ENCODE peak calls at places on chromosomes 13 and 19, in nine cellular contexts. P is cardiac muscle cell, B is fibroblast of pulmonary artery, H is PC-3, R is brain microvascular endothelial cell, Q is right lobe of liver, L is A549, I is astrocyte of the spinal cord, U is cardiac fibroblast. F is an unnamed sample.

GRCh38 chr13:76641056-76641455 is 245.1 kb downstream of the KCTD12 start:
- DNase-seq in L (no peak), B (peak), U (peak), Q (no peak), H (no peak), P (no peak), R (no peak), I (peak), F (no peak)

GRCh38 chr13:28826368-28826767 is 6.2 kb downstream of the MTUS2 start:
- DNase-seq in B (no peak), Q (no peak), I (no peak), U (no peak), R (no peak), H (no peak), P (no peak), L (no peak), F (no peak)

GRCh38 chr13:29835280-29836061 is 14.9 kb downstream of the UBL3 start:
- DNase-seq in H (no peak), P (no peak), U (no peak), R (no peak), I (no peak), Q (no peak), L (no peak), B (no peak), F (no peak)

GRCh38 chr19:33048806-33049676 is 15.6 kb downstream of the RHPN2 start:
- DNase-seq in I (no peak), H (peak), Q (no peak), P (peak), R (no peak), B (peak), U (peak), L (no peak), F (no peak)

GRCh38 chr13:97434417-97435296 is 688 bp downstream of the RAP2A start:
- DNase-seq in P (peak), U (peak), B (peak), L (peak), R (peak), H (peak), I (peak), Q (peak), F (peak)

GRCh38 chr19:46392252-46392801 is 21.0 kb downstream of the CCDC8 start:
- DNase-seq in Q (peak), I (no peak), R (peak), H (no peak), U (peak), P (no peak), L (no peak), B (peak), F (no peak)

GRCh38 chr13:108346376-108346775 is 76.9 kb downstream of the TNFSF13B start:
- DNase-seq in B (no peak), I (no peak), P (no peak), L (no peak), R (no peak), Q (no peak), H (no peak), U (no peak), F (no peak)

GRCh38 chr13:87122551-87122950 is 548.6 kb upstream of the SLITRK5 start:
- DNase-seq in U (no peak), I (peak), B (peak), H (peak), R (peak), L (no peak), Q (no peak), P (no peak), F (no peak)

GRCh38 chr13:112158961-112159360 is 92.0 kb downstream of the SOX1 start:
- DNase-seq in U (no peak), P (no peak), I (no peak), L (no peak), Q (no peak), H (no peak), B (no peak), R (no peak), F (no peak)

GRCh38 chr13:47126432-47126831 is 229.6 kb upstream of the HTR2A start:
- DNase-seq in R (no peak), I (no peak), P (no peak), B (peak), H (no peak), L (no peak), U (peak), Q (no peak), F (no peak)

GRCh38 chr13:47184311-47184710 is 287.5 kb upstream of the HTR2A start:
- DNase-seq in Q (no peak), R (no peak), B (peak), L (no peak), H (no peak), U (peak), I (no peak), P (no peak), F (no peak)

GRCh38 chr13:98972627-98973026 is 5.2 kb downstream of the DOCK9 start:
- DNase-seq in P (peak), R (peak), Q (no peak), B (peak), U (peak), I (peak), L (no peak), H (peak), F (no peak)

GRCh38 chr13:31968473-31968872 is 63.1 kb upstream of the FRY start:
- DNase-seq in H (no peak), I (no peak), L (no peak), U (peak), Q (no peak), P (no peak), B (peak), R (peak), F (no peak)

GRCh38 chr13:100986571-100986970 is 312.0 kb upstream of the TMTC4 start:
- DNase-seq in U (no peak), B (no peak), R (no peak), H (no peak), I (no peak), P (no peak), L (no peak), Q (no peak), F (no peak)

GRCh38 chr19:15299568-15300409 is 32.5 kb downstream of the BRD4 start:
- DNase-seq in I (peak), L (no peak), U (peak), P (no peak), B (peak), R (peak), H (no peak), Q (no peak), F (no peak)

GRCh38 chr19:33868821-33869412 is 72.2 kb downstream of the KCTD15 start:
- DNase-seq in H (no peak), P (peak), L (no peak), R (no peak), Q (no peak), I (peak), U (peak), B (peak), F (peak)

GRCh38 chr13:33322965-33323668 is 37.6 kb upstream of the STARD13 start:
- DNase-seq in L (no peak), U (no peak), I (no peak), Q (no peak), P (no peak), B (no peak), H (no peak), R (no peak), F (no peak)

GRCh38 chr13:80382576-80382975 is 41.6 kb upstream of the SPRY2 start:
- DNase-seq in I (no peak), H (no peak), L (no peak), Q (no peak), U (no peak), P (no peak), B (no peak), R (no peak), F (no peak)

GRCh38 chr13:48801255-48801654 is 147.5 kb downstream of the CYSLTR2 start:
- DNase-seq in I (peak), P (no peak), Q (no peak), B (no peak), L (no peak), H (no peak), R (peak), U (no peak), F (no peak)

GRCh38 chr19:10114651-10115391 is 3.3 kb downstream of the P2RY11 start:
- DNase-seq in B (no peak), I (no peak), Q (no peak), H (peak), L (peak), P (no peak), R (no peak), U (no peak), F (no peak)

GRCh38 chr19:14615628-14616027 is 32.7 kb downstream of the CLEC17A start:
- DNase-seq in L (no peak), I (no peak), U (no peak), Q (no peak), H (no peak), B (no peak), R (no peak), P (no peak), F (no peak)

GRCh38 chr19:57171551-57172081 is 4.3 kb upstream of the DUXA start:
- DNase-seq in L (no peak), H (peak), Q (peak), B (peak), R (peak), P (peak), U (peak), I (peak), F (peak)

GRCh38 chr13:44726214-44726613 is 150.1 kb upstream of the TSC22D1 start:
- DNase-seq in L (no peak), Q (no peak), U (peak), B (peak), R (no peak), H (no peak), I (no peak), P (no peak), F (peak)

GRCh38 chr13:111610077-111610476 is 289.6 kb downstream of the TEX29 start:
- DNase-seq in H (no peak), U (no peak), Q (no peak), P (no peak), B (no peak), I (no peak), R (no peak), L (no peak), F (no peak)

GRCh38 chr13:98906746-98907502 is 70.9 kb downstream of the DOCK9 start:
- DNase-seq in P (no peak), L (no peak), U (no peak), H (no peak), Q (no peak), R (no peak), I (no peak), B (no peak), F (no peak)

GRCh38 chr19:19591133-19591825 is 27.2 kb downstream of the PBX4 start:
- DNase-seq in P (no peak), U (peak), B (peak), L (peak), I (peak), Q (no peak), H (peak), R (peak), F (no peak)

GRCh38 chr13:109868583-109869311 is 82.4 kb upstream of the IRS2 start:
- DNase-seq in I (no peak), H (peak), B (peak), Q (no peak), U (no peak), R (no peak), L (peak), P (no peak), F (no peak)

GRCh38 chr19:53019684-53020083 is 6.0 kb downstream of the ERVV-1 start:
- DNase-seq in I (no peak), U (no peak), H (no peak), Q (no peak), B (peak), L (no peak), R (no peak), P (peak), F (peak)

GRCh38 chr19:15563325-15563794 is 51.7 kb upstream of the CYP4F8 start:
- DNase-seq in I (no peak), Q (peak), R (no peak), L (no peak), B (no peak), P (no peak), H (peak), U (peak), F (no peak)

GRCh38 chr19:28794301-28794700 is 418.6 kb downstream of the UQCRFS1 start:
- DNase-seq in B (no peak), H (no peak), U (no peak), Q (no peak), I (no peak), L (no peak), R (no peak), P (no peak), F (no peak)
- H3K4me3 ChIP-seq in B (no peak), H (no peak), U (no peak), Q (no peak), I (no peak), L (no peak), R (no peak), P (peak), F (no peak)

DNA sequence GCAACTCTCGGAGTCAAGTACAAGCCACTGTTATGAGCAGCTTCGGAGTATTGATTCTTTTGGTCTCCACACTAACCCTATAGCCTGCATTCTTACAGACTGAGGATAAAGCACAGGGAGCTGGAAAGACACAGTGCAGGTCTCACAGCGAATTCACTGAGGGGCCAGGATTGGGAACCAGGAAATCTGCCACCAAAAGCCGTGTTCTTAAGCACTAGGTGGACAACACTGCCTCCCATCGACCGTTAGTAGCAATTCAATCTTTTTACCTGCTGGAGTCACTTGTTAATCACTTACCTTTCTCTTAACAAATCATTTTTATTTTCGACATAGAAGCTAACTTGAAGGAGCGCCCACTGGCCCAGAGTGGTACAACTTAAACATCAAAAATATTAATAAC is 6.3 kb downstream of the PMIS2 start:
- DNase-seq in U (peak), P (peak), I (no peak), L (peak), Q (no peak), B (peak), R (no peak), H (peak), F (no peak)
- TF ChIP-seq CTCF in U (peak), P (peak), I (peak), L (peak), Q (peak), B (peak), R (peak), H (peak), F (no peak)

GRCh38 chr13:74131206-74131605 is 3.0 kb downstream of the KLF12 start:
- DNase-seq in U (peak), L (no peak), P (no peak), Q (no peak), I (no peak), H (no peak), R (no peak), B (no peak), F (no peak)
- H3K4me3 ChIP-seq in U (no peak), L (no peak), P (no peak), Q (no peak), I (no peak), H (peak), R (peak), B (no peak), F (no peak)

GRCh38 chr13:22108283-22108897 is 437.5 kb downstream of the FGF9 start:
- DNase-seq in L (no peak), Q (no peak), I (no peak), R (no peak), P (no peak), U (no peak), B (no peak), H (peak), F (no peak)
- TF ChIP-seq CTCF in L (no peak), Q (no peak), I (no peak), R (no peak), P (no peak), U (no peak), B (no peak), H (no peak), F (no peak)

DNA sequence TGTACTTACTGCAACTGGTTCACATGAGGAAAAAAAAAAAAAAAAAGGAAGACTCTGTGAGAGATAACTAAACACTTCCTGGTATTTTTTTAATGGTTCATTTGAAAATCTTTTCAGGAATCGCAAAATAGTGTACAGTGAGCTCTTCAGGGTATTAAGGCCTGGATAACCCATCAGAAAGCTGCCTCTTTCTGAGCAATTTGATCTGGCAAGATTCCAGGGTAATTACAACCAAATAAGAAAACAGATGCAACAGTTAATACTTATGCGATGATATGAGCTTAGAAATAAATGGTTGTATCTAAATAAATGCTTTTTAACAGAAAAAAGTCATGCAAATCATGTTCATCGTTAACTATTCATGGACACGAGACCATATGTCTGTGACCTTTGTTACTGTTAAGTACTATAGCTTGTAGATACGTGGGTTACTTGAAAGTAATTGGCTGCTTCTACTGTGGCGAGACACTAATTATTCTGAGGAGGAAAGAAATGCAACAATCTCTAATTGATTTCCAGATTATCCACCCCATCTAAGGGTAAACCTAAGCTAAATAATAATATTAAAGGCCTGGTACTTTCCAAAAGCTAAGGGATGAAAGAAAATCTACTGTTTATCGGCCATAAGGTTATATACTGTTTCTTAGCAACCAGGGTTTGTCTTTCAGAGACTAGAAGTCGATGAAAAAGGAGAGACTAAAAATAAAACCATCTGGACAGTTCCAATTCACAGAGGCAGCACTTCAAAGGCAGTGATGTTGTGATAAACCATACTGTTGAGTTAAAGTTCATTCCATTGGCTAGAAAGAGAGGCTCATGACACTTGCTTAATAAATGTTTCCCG is 1.7 kb downstream of the EPSTI1 start:
- DNase-seq in H (no peak), R (peak), P (peak), B (no peak), U (peak), L (no peak), I (peak), Q (no peak), F (no peak)
- H3K4me3 ChIP-seq in H (no peak), R (no peak), P (no peak), B (no peak), U (peak), L (no peak), I (peak), Q (peak), F (no peak)

GRCh38 chr13:39051157-39051556 is 12.9 kb downstream of the NHLRC3 start:
- DNase-seq in I (peak), R (no peak), B (peak), Q (no peak), U (peak), P (peak), L (peak), H (peak), F (no peak)
- TF ChIP-seq CTCF in I (peak), R (peak), B (peak), Q (peak), U (peak), P (peak), L (peak), H (peak), F (no peak)

GRCh38 chr19:8592231-8593009 is 15.2 kb upstream of the MYO1F start:
- DNase-seq in I (peak), B (peak), H (peak), U (peak), P (peak), Q (peak), L (peak), R (peak), F (peak)
- H3K4me3 ChIP-seq in I (peak), B (peak), H (no peak), U (peak), P (peak), Q (peak), L (peak), R (peak), F (no peak)

DNA sequence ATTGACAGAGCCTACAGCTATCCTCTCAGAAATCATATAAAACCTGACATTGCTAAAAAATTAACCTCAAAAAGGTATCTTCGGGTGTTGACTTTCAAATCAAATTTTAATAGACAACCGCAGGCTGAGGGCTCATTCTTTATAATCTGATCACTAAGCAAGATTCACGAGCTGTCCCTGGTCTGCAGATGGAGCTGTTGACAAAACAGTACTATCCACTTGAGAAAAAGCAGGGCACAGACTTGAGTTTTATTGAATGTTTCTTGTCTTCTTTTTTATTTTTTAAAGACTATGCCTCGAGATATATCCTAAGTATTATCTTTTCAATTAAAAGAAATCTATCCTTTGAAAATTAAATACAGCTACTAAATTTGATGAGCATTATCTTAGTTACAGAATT is 540.5 kb downstream of the PCDH9 start:
- DNase-seq in L (peak), R (peak), Q (peak), U (peak), H (peak), B (peak), I (peak), P (no peak), F (no peak)
- TF ChIP-seq CTCF in L (peak), R (peak), Q (peak), U (peak), H (peak), B (peak), I (peak), P (peak), F (no peak)

DNA sequence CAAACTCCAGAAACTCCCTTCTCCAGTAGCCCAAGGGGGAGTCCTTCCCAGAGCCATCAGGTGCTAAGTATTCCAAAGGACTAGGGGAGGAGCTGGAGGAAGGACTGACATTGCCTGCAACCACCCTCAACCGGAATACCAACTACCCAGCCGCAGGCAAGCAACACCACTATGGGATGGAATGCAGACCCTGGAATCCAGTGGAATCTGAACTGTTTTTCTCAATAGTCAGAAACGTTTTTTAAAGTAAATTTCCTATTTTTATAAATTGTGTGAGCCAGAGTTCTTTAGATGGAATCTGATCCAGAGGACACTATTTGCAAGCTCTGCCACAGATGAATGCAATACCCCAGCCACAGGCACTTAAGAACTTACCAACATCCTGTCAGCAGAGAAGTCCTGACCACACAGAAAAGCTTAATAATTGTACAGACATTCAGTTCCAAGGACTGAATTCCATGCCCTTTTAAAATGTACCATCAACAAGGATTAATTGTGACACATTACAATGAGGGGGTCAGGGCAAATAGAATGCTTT is 92.1 kb downstream of the USP12 start:
- DNase-seq in I (peak), B (peak), U (peak), R (peak), L (no peak), H (no peak), P (peak), Q (no peak), F (no peak)
- H3K4me3 ChIP-seq in I (no peak), B (no peak), U (no peak), R (no peak), L (no peak), H (no peak), P (no peak), Q (no peak), F (no peak)

DNA sequence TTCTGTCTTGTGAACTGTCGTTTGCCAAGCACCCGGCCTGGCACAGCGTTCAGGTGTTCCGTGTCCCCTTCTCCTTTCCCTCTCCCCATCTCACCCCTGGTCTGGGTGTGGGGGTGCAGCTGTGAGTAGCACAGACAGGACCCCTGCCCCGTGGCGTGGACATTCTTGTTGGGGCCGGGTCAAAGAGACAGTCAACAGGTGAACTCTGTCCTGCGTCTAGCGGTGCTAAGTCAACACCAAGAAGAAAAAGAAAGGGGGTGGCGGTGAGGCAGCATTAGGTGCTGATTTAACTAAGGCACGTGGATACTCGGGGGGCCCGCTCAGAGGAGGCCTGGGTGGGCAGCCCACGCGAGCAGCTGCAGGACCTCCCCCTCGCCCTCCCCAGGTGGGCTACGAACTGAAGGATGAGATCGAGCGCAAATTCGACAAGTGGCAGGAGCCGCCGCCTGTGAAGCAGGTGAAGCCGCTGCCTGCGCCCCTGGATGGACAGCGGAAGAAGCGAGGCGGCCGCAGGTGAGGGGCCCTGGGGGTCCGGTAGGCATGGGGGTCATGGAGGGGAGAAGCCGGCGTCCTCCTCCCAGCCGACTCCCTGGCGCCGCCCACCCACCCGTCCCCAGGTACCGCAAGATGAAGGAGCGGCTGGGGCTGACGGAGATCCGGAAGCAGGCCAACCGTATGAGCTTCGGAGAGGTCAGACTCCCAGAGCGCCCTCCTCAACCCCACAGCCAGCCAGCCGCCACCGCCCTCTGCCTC is 9.7 kb upstream of the CNOT3 start:
- DNase-seq in L (no peak), H (no peak), R (no peak), B (no peak), P (no peak), Q (no peak), U (no peak), I (no peak), F (no peak)
- TF ChIP-seq CTCF in L (no peak), H (no peak), R (no peak), B (no peak), P (no peak), Q (no peak), U (no peak), I (no peak), F (no peak)

F was measured in lower leg skin.